ENCODE peak calls at places on chromosomes 1 and 21, in six cellular contexts. B is GM10248; F is transverse colon; I is tibial nerve; Q is activated CD8-positive, alpha-beta T cell treated with anti-CD3 and anti-CD28 coated beads, Interleukin-2, amount 10 ng/mL, durations not matched to agents 7 days and 5 days; D is cardiac fibroblast. M is an unnamed sample.

GRCh38 chr1:65253800-65254319 is 55.5 kb upstream of the DNAJC6 start:
- DNase-seq in B (no peak), F (no peak), I (no peak), Q (no peak), D (no peak), M (no peak)

GRCh38 chr1:178094752-178095645 is 1.1 kb downstream of the RASAL2 start:
- DNase-seq in B (no peak), F (no peak), I (no peak), Q (no peak), D (peak; percentile 45), M (no peak)

GRCh38 chr1:209064850-209065249 is 518.7 kb upstream of the CAMK1G start:
- DNase-seq in B (no peak), F (no peak), I (no peak), Q (no peak), D (no peak), M (no peak)

GRCh38 chr1:181482521-181483083 is 715 bp upstream of the CACNA1E start:
- DNase-seq in B (peak; percentile 80), F (peak; percentile 11), I (no peak), Q (peak; percentile 55), D (no peak), M (no peak)

GRCh38 chr1:30001011-30001410 is 722.4 kb downstream of the MATN1 start:
- DNase-seq in B (no peak), F (no peak), I (no peak), Q (no peak), D (no peak), M (no peak)

GRCh38 chr1:5704785-5705514 is 287.3 kb downstream of the NPHP4 start:
- DNase-seq in B (no peak), F (no peak), I (no peak), Q (no peak), D (no peak), M (no peak)

GRCh38 chr21:20649231-20649630 is 349.0 kb upstream of the NCAM2 start:
- DNase-seq in B (no peak), F (no peak), I (no peak), Q (no peak), D (no peak), M (no peak)

GRCh38 chr1:192980856-192981255 is 78.3 kb downstream of the UCHL5 start:
- DNase-seq in B (no peak), F (no peak), I (no peak), Q (no peak), D (no peak), M (no peak)

GRCh38 chr1:100972185-100972584 is 53.4 kb downstream of the DPH5 start:
- DNase-seq in B (no peak), F (no peak), I (no peak), Q (no peak), D (no peak), M (no peak)

GRCh38 chr1:181499825-181500224 is 16.5 kb downstream of the CACNA1E start:
- DNase-seq in B (no peak), F (no peak), I (no peak), Q (no peak), D (no peak), M (no peak)

GRCh38 chr1:7558921-7559869 is 211.9 kb upstream of the VAMP3 start:
- DNase-seq in B (no peak), F (no peak), I (no peak), Q (no peak), D (no peak), M (no peak)

GRCh38 chr1:17919525-17920439 is 164.6 kb downstream of the ACTL8 start:
- DNase-seq in B (no peak), F (no peak), I (no peak), Q (peak; percentile 27), D (peak; percentile 59), M (no peak)

GRCh38 chr1:237507005-237507404 is 383.7 kb downstream of the ZP4 start:
- DNase-seq in B (peak; percentile 29), F (no peak), I (no peak), Q (no peak), D (no peak), M (no peak)

GRCh38 chr1:65469889-65470340 is 49.4 kb downstream of the LEPR start:
- DNase-seq in B (no peak), F (no peak), I (no peak), Q (no peak), D (peak; percentile 82), M (no peak)

GRCh38 chr1:10557714-10558113 is 83.0 kb downstream of the PEX14 start:
- DNase-seq in B (no peak), F (no peak), I (no peak), Q (no peak), D (no peak), M (no peak)

GRCh38 chr1:31991202-31991601 is 22.5 kb upstream of the KHDRBS1 start:
- DNase-seq in B (no peak), F (no peak), I (no peak), Q (no peak), D (peak; percentile 60), M (no peak)

GRCh38 chr21:42310411-42311001 is 4.7 kb downstream of the TFF3 start:
- DNase-seq in B (no peak), F (no peak), I (no peak), Q (no peak), D (no peak), M (no peak)

M was measured in activated T-helper 9 cell treated with anti-CD3 and anti-CD28 coated beads, Interleukin-2, amount 50 U/mL, for 16 hours.